ENCODE peak calls at places on chromosome 19, in five cellular contexts. One of them, this sample, is unnamed.

GRCh38 chr19:40091205-40092129 is 724 bp upstream of the ZNF780A start:
- DNase-seq in lower lobe of right lung: no peak
- DNase-seq in RWPE2: no peak
- DNase-seq in tibial nerve: no peak
- DNase-seq in thoracic aorta: no peak
- DNase-seq in this sample: no peak

GRCh38 chr19:35011737-35012682 is 11.9 kb downstream of the GRAMD1A start:
- DNase-seq in lower lobe of right lung: no peak
- DNase-seq in RWPE2: no peak
- DNase-seq in tibial nerve: no peak
- DNase-seq in thoracic aorta: no peak
- DNase-seq in this sample: no peak

GRCh38 chr19:15863272-15863671 is 34.6 kb downstream of the CYP4F2 start:
- DNase-seq in lower lobe of right lung: no peak
- DNase-seq in RWPE2: no peak
- DNase-seq in tibial nerve: no peak
- DNase-seq in thoracic aorta: no peak
- DNase-seq in this sample: no peak

GRCh38 chr19:17751103-17751911 is at the start of gene FCHO1:
- DNase-seq in lower lobe of right lung: peak; percentile 75
- DNase-seq in RWPE2: no peak
- DNase-seq in tibial nerve: no peak
- DNase-seq in thoracic aorta: no peak
- DNase-seq in this sample: no peak

GRCh38 chr19:45577111-45577905 is 7.3 kb downstream of the OPA3 start:
- DNase-seq in lower lobe of right lung: no peak
- DNase-seq in RWPE2: peak; percentile 93
- DNase-seq in tibial nerve: no peak
- DNase-seq in thoracic aorta: no peak
- DNase-seq in this sample: no peak

GRCh38 chr19:28731577-28731976 is 481.4 kb downstream of the UQCRFS1 start:
- DNase-seq in lower lobe of right lung: no peak
- DNase-seq in RWPE2: no peak
- DNase-seq in tibial nerve: no peak
- DNase-seq in thoracic aorta: no peak
- DNase-seq in this sample: no peak

GRCh38 chr19:52748336-52748950 is 13.6 kb upstream of the ZNF611 start:
- DNase-seq in lower lobe of right lung: no peak
- DNase-seq in RWPE2: no peak
- DNase-seq in tibial nerve: no peak
- DNase-seq in thoracic aorta: no peak
- DNase-seq in this sample: no peak

GRCh38 chr19:9913237-9914000 is 22.9 kb downstream of the OLFM2 start:
- DNase-seq in lower lobe of right lung: no peak
- DNase-seq in RWPE2: no peak
- DNase-seq in tibial nerve: no peak
- DNase-seq in thoracic aorta: no peak
- DNase-seq in this sample: no peak

GRCh38 chr19:29724741-29725140 is 9.7 kb upstream of the C19orf12 start:
- DNase-seq in lower lobe of right lung: no peak
- DNase-seq in RWPE2: no peak
- DNase-seq in tibial nerve: no peak
- DNase-seq in thoracic aorta: no peak
- DNase-seq in this sample: no peak

GRCh38 chr19:51719251-51719901 is 4.4 kb downstream of the HAS1 start:
- DNase-seq in lower lobe of right lung: no peak
- DNase-seq in RWPE2: no peak
- DNase-seq in tibial nerve: no peak
- DNase-seq in thoracic aorta: no peak
- DNase-seq in this sample: no peak

GRCh38 chr19:17209126-17210036 is 5.8 kb upstream of the USE1 start:
- DNase-seq in lower lobe of right lung: no peak
- DNase-seq in RWPE2: no peak
- DNase-seq in tibial nerve: no peak
- DNase-seq in thoracic aorta: no peak
- DNase-seq in this sample: peak; percentile 83

GRCh38 chr19:28915737-28916460 is 297.1 kb downstream of the UQCRFS1 start:
- DNase-seq in lower lobe of right lung: no peak
- DNase-seq in RWPE2: no peak
- DNase-seq in tibial nerve: no peak
- DNase-seq in thoracic aorta: no peak
- DNase-seq in this sample: no peak

GRCh38 chr19:16702123-16702522 is 17.5 kb upstream of the NWD1 start:
- DNase-seq in lower lobe of right lung: no peak
- DNase-seq in RWPE2: peak; percentile 58
- DNase-seq in tibial nerve: peak; percentile 43
- DNase-seq in thoracic aorta: no peak
- DNase-seq in this sample: no peak

GRCh38 chr19:22545751-22546150 is 88.4 kb upstream of the ZNF492 start:
- DNase-seq in lower lobe of right lung: no peak
- DNase-seq in RWPE2: no peak
- DNase-seq in tibial nerve: no peak
- DNase-seq in thoracic aorta: no peak
- DNase-seq in this sample: peak; percentile 29

GRCh38 chr19:35288843-35289355 is 3.1 kb upstream of the MAG start:
- DNase-seq in lower lobe of right lung: no peak
- DNase-seq in RWPE2: no peak
- DNase-seq in tibial nerve: no peak
- DNase-seq in thoracic aorta: no peak
- DNase-seq in this sample: no peak

GRCh38 chr19:1066748-1067340 is at the start of gene ARHGAP45:
- DNase-seq in lower lobe of right lung: peak; percentile 75
- DNase-seq in RWPE2: no peak
- DNase-seq in tibial nerve: no peak
- DNase-seq in thoracic aorta: no peak
- DNase-seq in this sample: no peak

GRCh38 chr19:52188822-52189744 is 769 bp upstream of the PPP2R1A start:
- DNase-seq in lower lobe of right lung: peak; percentile 99
- DNase-seq in RWPE2: no peak
- DNase-seq in tibial nerve: no peak
- DNase-seq in thoracic aorta: peak; percentile 19
- DNase-seq in this sample: no peak

GRCh38 chr19:50159078-50159477 is 4.0 kb downstream of the IZUMO2 start:
- DNase-seq in lower lobe of right lung: no peak
- DNase-seq in RWPE2: no peak
- DNase-seq in tibial nerve: no peak
- DNase-seq in thoracic aorta: no peak
- DNase-seq in this sample: no peak

GRCh38 chr19:52112624-52113023 is 17.1 kb upstream of the ZNF841 start:
- DNase-seq in lower lobe of right lung: no peak
- DNase-seq in RWPE2: no peak
- DNase-seq in tibial nerve: no peak
- DNase-seq in thoracic aorta: no peak
- DNase-seq in this sample: no peak

GRCh38 chr19:36026091-36026876 is 6.4 kb downstream of the CLIP3 start:
- DNase-seq in lower lobe of right lung: no peak
- DNase-seq in RWPE2: no peak
- DNase-seq in tibial nerve: no peak
- DNase-seq in thoracic aorta: no peak
- DNase-seq in this sample: no peak

GRCh38 chr19:16435238-16435911 is 36.4 kb downstream of the EPS15L1 start:
- DNase-seq in lower lobe of right lung: no peak
- DNase-seq in RWPE2: no peak
- DNase-seq in tibial nerve: peak; percentile 34
- DNase-seq in thoracic aorta: no peak
- DNase-seq in this sample: no peak

GRCh38 chr19:53511933-53512374 is 26.0 kb upstream of the ZNF331 start:
- DNase-seq in lower lobe of right lung: peak; percentile 72
- DNase-seq in RWPE2: no peak
- DNase-seq in tibial nerve: peak; percentile 29
- DNase-seq in thoracic aorta: no peak
- DNase-seq in this sample: peak; percentile 71

DNA sequence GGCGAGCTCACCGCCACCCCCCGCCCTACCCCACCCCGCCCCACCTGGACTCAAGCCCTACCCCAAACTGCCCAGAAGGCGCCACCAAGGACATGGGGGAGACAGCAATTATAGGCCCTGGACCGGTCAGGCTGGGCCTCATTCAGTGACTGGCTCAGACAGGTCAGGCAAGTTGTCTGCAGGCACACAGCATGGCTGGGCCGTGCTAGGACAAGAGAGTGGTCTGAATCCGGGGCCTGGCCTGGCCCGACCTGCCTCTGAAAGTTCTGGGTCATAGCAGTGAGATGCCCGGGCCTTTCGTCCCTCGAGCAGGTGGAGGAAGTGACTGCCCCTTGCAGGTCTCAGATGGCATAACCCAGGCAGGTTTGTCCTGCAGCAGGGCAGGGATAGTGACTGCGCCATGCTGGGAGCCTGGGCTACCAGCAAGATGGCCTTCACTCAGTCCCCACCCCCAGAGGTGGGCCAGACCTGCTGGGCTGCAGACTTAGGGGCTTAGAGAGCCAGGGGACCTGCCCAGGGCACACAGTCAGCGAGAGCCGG is 21.0 kb downstream of the COMP start:
- DNase-seq in lower lobe of right lung: no peak
- DNase-seq in RWPE2: no peak
- DNase-seq in tibial nerve: no peak
- DNase-seq in thoracic aorta: no peak
- DNase-seq in this sample: no peak
- H3K27ac ChIP-seq in lower lobe of right lung: no peak overlapping the region
- H3K27ac ChIP-seq in RWPE2: no peak overlapping the region
- H3K27ac ChIP-seq in tibial nerve: no peak overlapping the region
- H3K27ac ChIP-seq in thoracic aorta: no peak overlapping the region
- H3K27ac ChIP-seq in this sample: no peak overlapping the region

GRCh38 chr19:38867176-38867780 is 10.8 kb downstream of the RINL start:
- DNase-seq in lower lobe of right lung: no peak
- DNase-seq in RWPE2: no peak
- DNase-seq in tibial nerve: no peak
- DNase-seq in thoracic aorta: no peak
- DNase-seq in this sample: no peak
- H3K4me1 ChIP-seq in lower lobe of right lung: peaks cover 47% of the 10 kb centered on the region
- H3K4me1 ChIP-seq in RWPE2: peaks cover 2% of the 10 kb centered on the region
- H3K4me1 ChIP-seq in tibial nerve: peaks cover 19% of the 10 kb centered on the region
- H3K4me1 ChIP-seq in thoracic aorta: peaks cover 10% of the 10 kb centered on the region
- H3K4me1 ChIP-seq in this sample: peaks cover 2% of the 10 kb centered on the region

GRCh38 chr19:6531163-6531955 is 533 bp downstream of the TNFSF9 start:
- DNase-seq in lower lobe of right lung: no peak
- DNase-seq in RWPE2: no peak
- DNase-seq in tibial nerve: no peak
- DNase-seq in thoracic aorta: no peak
- DNase-seq in this sample: no peak

GRCh38 chr19:6531956-6532243 is 1.1 kb downstream of the TNFSF9 start:
- DNase-seq in lower lobe of right lung: no peak
- DNase-seq in RWPE2: no peak
- DNase-seq in tibial nerve: no peak
- DNase-seq in thoracic aorta: no peak
- DNase-seq in this sample: no peak

GRCh38 chr19:6533746-6534418 is 3.1 kb downstream of the TNFSF9 start:
- DNase-seq in lower lobe of right lung: no peak
- DNase-seq in RWPE2: no peak
- DNase-seq in tibial nerve: no peak
- DNase-seq in thoracic aorta: no peak
- DNase-seq in this sample: no peak

GRCh38 chr19:6532244-6532999 is 1.6 kb downstream of the TNFSF9 start:
- DNase-seq in lower lobe of right lung: peak; percentile 59
- DNase-seq in RWPE2: no peak
- DNase-seq in tibial nerve: no peak
- DNase-seq in thoracic aorta: no peak
- DNase-seq in this sample: no peak

GRCh38 chr19:6533000-6533328 is 2.1 kb downstream of the TNFSF9 start:
- DNase-seq in lower lobe of right lung: no peak
- DNase-seq in RWPE2: no peak
- DNase-seq in tibial nerve: no peak
- DNase-seq in thoracic aorta: no peak
- DNase-seq in this sample: no peak
- H3K4me3 ChIP-seq in lower lobe of right lung: peak overlapping the region; percentile 64
- H3K4me3 ChIP-seq in RWPE2: no peak overlapping the region
- H3K4me3 ChIP-seq in tibial nerve: no peak overlapping the region
- H3K4me3 ChIP-seq in thoracic aorta: no peak overlapping the region
- H3K4me3 ChIP-seq in this sample: peak overlapping the region; percentile 2

DNA sequence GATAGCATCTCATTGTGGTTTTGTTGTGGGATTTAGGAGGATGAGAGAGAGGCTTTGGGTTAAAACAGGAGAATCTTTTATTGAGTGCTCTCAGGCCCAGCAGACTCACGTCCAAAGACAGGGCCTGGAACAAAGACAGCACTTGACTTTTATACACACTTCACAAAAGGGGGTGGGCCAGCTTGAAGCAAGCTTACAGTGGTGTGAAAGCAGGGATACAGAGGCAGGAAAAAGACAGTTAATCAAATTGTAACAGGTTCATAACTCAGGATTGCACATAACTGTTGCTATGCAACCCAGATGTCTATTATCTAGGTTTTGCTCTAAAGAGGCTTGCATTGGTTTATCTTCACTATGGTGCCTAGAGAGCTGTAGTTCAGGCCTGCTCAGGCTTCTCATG is 42.3 kb upstream of the CEACAM21 start:
- DNase-seq in lower lobe of right lung: no peak
- DNase-seq in RWPE2: no peak
- DNase-seq in tibial nerve: no peak
- DNase-seq in thoracic aorta: no peak
- DNase-seq in this sample: no peak
- H3K27ac ChIP-seq in lower lobe of right lung: no peak overlapping the region
- H3K27ac ChIP-seq in RWPE2: no peak overlapping the region
- H3K27ac ChIP-seq in tibial nerve: no peak overlapping the region
- H3K27ac ChIP-seq in thoracic aorta: no peak overlapping the region
- H3K27ac ChIP-seq in this sample: no peak overlapping the region

GRCh38 chr19:46717716-46718143 is 816 bp upstream of the PRKD2 start:
- DNase-seq in lower lobe of right lung: no peak
- DNase-seq in RWPE2: no peak
- DNase-seq in tibial nerve: no peak
- DNase-seq in thoracic aorta: no peak
- DNase-seq in this sample: no peak
- H3K4me1 ChIP-seq in lower lobe of right lung: peaks cover 50% of the 10 kb centered on the region
- H3K4me1 ChIP-seq in RWPE2: peaks cover 10% of the 10 kb centered on the region
- H3K4me1 ChIP-seq in tibial nerve: peaks cover 36% of the 10 kb centered on the region
- H3K4me1 ChIP-seq in thoracic aorta: peaks cover 25% of the 10 kb centered on the region
- H3K4me1 ChIP-seq in this sample: peaks cover 1% of the 10 kb centered on the region

GRCh38 chr19:3028305-3029069 is 593 bp downstream of the TLE2 start:
- DNase-seq in lower lobe of right lung: no peak
- DNase-seq in RWPE2: no peak
- DNase-seq in tibial nerve: no peak
- DNase-seq in thoracic aorta: no peak
- DNase-seq in this sample: no peak
- H3K4me3 ChIP-seq in lower lobe of right lung: peak overlapping the region; percentile 64
- H3K4me3 ChIP-seq in RWPE2: peak overlapping the region; percentile 44
- H3K4me3 ChIP-seq in tibial nerve: peak overlapping the region; percentile 81
- H3K4me3 ChIP-seq in thoracic aorta: peak overlapping the region; percentile 82
- H3K4me3 ChIP-seq in this sample: peak overlapping the region; percentile 41

This sample was measured in iPS DF 6.9.